ENCODE peak calls at places on chromosomes 4 and X, in seven cellular contexts. Q is sigmoid colon, N is colonic mucosa, Y is esophagus muscularis mucosa, Z is heart right ventricle, L is left lung, A is uterus. X is an unnamed sample.

GRCh38 chr4:108352664-108353308 is 184.1 kb upstream of the LEF1 start:
- DNase-seq in Q (no peak), N (no peak), Y (no peak), Z (no peak), L (no peak), A (no peak), X (no peak)

GRCh38 chr4:72451349-72451748 is 117.7 kb downstream of the ADAMTS3 start:
- DNase-seq in Q (peak; percentile 63), N (no peak), Y (no peak), Z (peak; percentile 13), L (no peak), A (peak; percentile 19), X (no peak)

GRCh38 chr4:7384929-7385890 is 49.5 kb downstream of the PSAPL1 start:
- DNase-seq in Q (peak; percentile 55), N (no peak), Y (no peak), Z (no peak), L (peak; percentile 21), A (no peak), X (peak; percentile 17)

GRCh38 chr4:154506253-154506652 is 14.7 kb upstream of the DCHS2 start:
- DNase-seq in Q (no peak), N (no peak), Y (peak; percentile 80), Z (no peak), L (no peak), A (peak; percentile 51), X (no peak)

GRCh38 chr4:153177841-153178240 is 26.4 kb upstream of the TRIM2 start:
- DNase-seq in Q (peak; percentile 30), N (no peak), Y (no peak), Z (no peak), L (no peak), A (no peak), X (no peak)

GRCh38 chr4:122874194-122874593 is 47.6 kb downstream of the FGF2 start:
- DNase-seq in Q (no peak), N (no peak), Y (no peak), Z (no peak), L (no peak), A (no peak), X (no peak)

GRCh38 chr4:82861529-82861928 is 29.4 kb downstream of the SEC31A start:
- DNase-seq in Q (no peak), N (no peak), Y (no peak), Z (no peak), L (no peak), A (no peak), X (no peak)

GRCh38 chrX:54423161-54423888 is 16.9 kb upstream of the TSR2 start:
- DNase-seq in Q (no peak), N (no peak), Y (no peak), Z (no peak), L (no peak), A (no peak), X (no peak)

GRCh38 chr4:113534698-113535097 is 226.8 kb downstream of the CAMK2D start:
- DNase-seq in Q (no peak), N (no peak), Y (no peak), Z (no peak), L (no peak), A (no peak), X (no peak)

GRCh38 chrX:69493766-69494165 is 10.4 kb upstream of the NALF2 start:
- DNase-seq in Q (no peak), N (no peak), Y (no peak), Z (no peak), L (no peak), A (no peak), X (no peak)

GRCh38 chrX:9433596-9433995 is 31.3 kb upstream of the TBL1X start:
- DNase-seq in Q (no peak), N (no peak), Y (no peak), Z (no peak), L (no peak), A (no peak), X (no peak)

GRCh38 chr4:147044241-147044640 is 98.6 kb upstream of the TTC29 start:
- DNase-seq in Q (no peak), N (no peak), Y (no peak), Z (no peak), L (no peak), A (no peak), X (no peak)

GRCh38 chr4:172726001-172726423 is 442.6 kb upstream of the GALNT7 start:
- DNase-seq in Q (no peak), N (peak; percentile 76), Y (no peak), Z (no peak), L (no peak), A (no peak), X (no peak)

GRCh38 chrX:101206471-101206870 is 13.1 kb upstream of the DRP2 start:
- DNase-seq in Q (no peak), N (no peak), Y (no peak), Z (no peak), L (no peak), A (no peak), X (no peak)

GRCh38 chr4:73962724-73963123 is 19.1 kb downstream of the PF4 start:
- DNase-seq in Q (no peak), N (no peak), Y (no peak), Z (no peak), L (no peak), A (no peak), X (no peak)

GRCh38 chr4:150656882-150657281 is 74.9 kb downstream of the MAB21L2 start:
- DNase-seq in Q (no peak), N (no peak), Y (no peak), Z (no peak), L (no peak), A (no peak), X (no peak)

GRCh38 chr4:48138936-48139335 is 4.9 kb upstream of the TXK start:
- DNase-seq in Q (no peak), N (no peak), Y (no peak), Z (no peak), L (no peak), A (no peak), X (no peak)

GRCh38 chrX:74259879-74260491 is 44.0 kb upstream of the ZCCHC13 start:
- DNase-seq in Q (no peak), N (no peak), Y (no peak), Z (no peak), L (no peak), A (no peak), X (no peak)
- H3K27ac ChIP-seq in Q (no peak overlapping the region), N (no peak overlapping the region), Y (no peak overlapping the region), Z (no peak overlapping the region), L (no peak overlapping the region), A (no peak overlapping the region), X (no peak overlapping the region)

GRCh38 chr4:77434299-77435092 is 171.1 kb upstream of the CXCL13 start:
- DNase-seq in Q (no peak), N (no peak), Y (no peak), Z (peak; percentile 49), L (no peak), A (no peak), X (no peak)

GRCh38 chr4:77430847-77431246 is 174.8 kb upstream of the CXCL13 start:
- DNase-seq in Q (no peak), N (no peak), Y (no peak), Z (no peak), L (no peak), A (no peak), X (no peak)

GRCh38 chr4:77433102-77433733 is 172.4 kb upstream of the CXCL13 start:
- DNase-seq in Q (no peak), N (peak; percentile 22), Y (no peak), Z (peak; percentile 23), L (no peak), A (no peak), X (no peak)

GRCh38 chr4:77437079-77437478 is 168.5 kb upstream of the CXCL13 start:
- DNase-seq in Q (no peak), N (no peak), Y (no peak), Z (no peak), L (no peak), A (no peak), X (no peak)

DNA sequence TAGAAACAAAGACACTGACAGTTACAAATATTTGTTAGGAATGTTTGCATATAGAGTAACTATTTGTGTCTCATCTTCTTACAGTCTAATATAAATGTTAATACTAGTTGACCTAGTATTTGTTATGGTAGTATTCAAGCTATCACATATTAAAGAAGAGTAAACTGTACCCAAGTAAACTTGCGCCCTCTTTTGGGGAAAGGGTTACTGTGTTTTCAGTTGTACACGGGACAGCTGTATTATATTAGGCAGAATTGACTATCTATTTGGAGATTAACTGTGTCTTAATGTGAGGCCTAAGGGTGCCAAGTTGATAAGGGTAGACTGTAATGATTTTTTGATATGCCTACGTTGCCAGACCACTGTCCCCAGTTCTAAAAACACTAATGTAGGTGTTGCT is 172.9 kb upstream of the CXCL13 start:
- DNase-seq in Q (no peak), N (peak; percentile 21), Y (no peak), Z (no peak), L (no peak), A (no peak), X (no peak)
- TF ChIP-seq CTCF in Q (no peak), N (no peak), Y (no peak), Z (no peak), L (no peak), A (no peak), X (no peak)

GRCh38 chr4:184114431-184114830 is 103.2 kb downstream of the ENPP6 start:
- DNase-seq in Q (no peak), N (no peak), Y (no peak), Z (no peak), L (no peak), A (no peak), X (peak; percentile 76)

GRCh38 chr4:184110452-184110851 is 107.2 kb downstream of the ENPP6 start:
- DNase-seq in Q (no peak), N (no peak), Y (peak; percentile 31), Z (no peak), L (no peak), A (no peak), X (no peak)

GRCh38 chr4:184112006-184112550 is 105.6 kb downstream of the ENPP6 start:
- DNase-seq in Q (no peak), N (no peak), Y (no peak), Z (no peak), L (no peak), A (no peak), X (no peak)

GRCh38 chr4:184108006-184108501 is 109.6 kb downstream of the ENPP6 start:
- DNase-seq in Q (no peak), N (no peak), Y (peak; percentile 75), Z (no peak), L (no peak), A (no peak), X (no peak)

DNA sequence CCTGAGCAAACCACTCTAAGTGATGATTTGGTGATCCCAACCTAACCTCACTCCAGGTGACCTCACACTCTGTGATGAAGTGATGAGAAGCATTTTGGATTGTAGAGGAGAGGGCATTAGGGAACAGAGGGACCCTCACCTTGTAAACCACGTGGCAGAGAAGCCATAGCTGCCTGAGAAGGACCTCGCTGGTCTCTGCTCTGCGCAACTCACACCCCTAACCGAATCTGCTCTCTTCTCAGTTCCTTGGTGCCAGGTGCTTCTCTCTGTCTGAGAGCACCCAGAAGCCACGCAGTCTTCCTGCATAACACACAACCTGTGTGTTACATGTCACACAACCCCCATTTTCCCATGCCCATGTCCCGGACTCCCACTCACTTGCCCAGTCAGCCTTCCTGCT is 106.2 kb downstream of the ENPP6 start:
- DNase-seq in Q (no peak), N (no peak), Y (peak; percentile 64), Z (no peak), L (no peak), A (no peak), X (no peak)
- H3K27ac ChIP-seq in Q (no peak overlapping the region), N (no peak overlapping the region), Y (no peak overlapping the region), Z (no peak overlapping the region), L (no peak overlapping the region), A (no peak overlapping the region), X (no peak overlapping the region)

GRCh38 chr4:71110499-71110898 is 117.0 kb downstream of the DCK start:
- DNase-seq in Q (no peak), N (no peak), Y (no peak), Z (no peak), L (no peak), A (no peak), X (no peak)

GRCh38 chr4:71107732-71108131 is 114.3 kb downstream of the DCK start:
- DNase-seq in Q (no peak), N (no peak), Y (no peak), Z (no peak), L (no peak), A (no peak), X (no peak)

GRCh38 chr4:71113294-71113693 is 119.8 kb downstream of the DCK start:
- DNase-seq in Q (no peak), N (peak; percentile 41), Y (no peak), Z (no peak), L (no peak), A (no peak), X (no peak)
- TF ChIP-seq CTCF in Q (no peak), N (peak; percentile 31), Y (no peak), Z (no peak), L (no peak), A (no peak), X (no peak)

X was measured in dorsolateral prefrontal cortex.